ENCODE peak calls at places on chromosomes 7 and 10, in ten cellular contexts. Z is spleen; Y is brain microvascular endothelial cell; U is mesothelial cell of epicardium; G is tibial artery; P is MM.1S; O is NB4; D is CD8-positive, alpha-beta T cell; J is H9; X is esophagus squamous epithelium. L is an unnamed sample.
A peak's percentile ranks its signal among the peaks of the same experiment; 100 is the strongest.

GRCh38 chr10:33876547-33877400 is 542.3 kb upstream of the NRP1 start:
- DNase-seq in G (no peak), O (peak; percentile 17), D (no peak), U (no peak), Y (no peak), X (no peak), P (no peak), Z (no peak), J (no peak), L (no peak)

GRCh38 chr7:121624922-121625321 is 228.8 kb upstream of the FAM3C start:
- DNase-seq in P (no peak), G (no peak), Z (no peak), U (no peak), O (no peak), D (no peak), J (no peak), X (no peak), Y (peak; percentile 70), L (no peak)

GRCh38 chr7:29156798-29157461 is 10.6 kb upstream of the CPVL start:
- DNase-seq in J (no peak), Y (no peak), X (no peak), D (no peak), U (no peak), G (no peak), O (no peak), P (no peak), Z (no peak), L (no peak)

GRCh38 chr10:60572511-60573194 is 183.0 kb upstream of the ANK3 start:
- DNase-seq in X (no peak), P (peak; percentile 15), D (no peak), O (no peak), G (no peak), Y (peak; percentile 70), Z (no peak), U (peak; percentile 26), J (peak; percentile 57), L (no peak)

GRCh38 chr10:68109312-68109711 is at the start of gene MYPN:
- DNase-seq in P (no peak), Y (no peak), J (no peak), G (no peak), D (no peak), X (no peak), Z (no peak), U (no peak), O (no peak), L (no peak)

GRCh38 chr10:17851611-17852010 is 42.5 kb downstream of the MRC1 start:
- DNase-seq in D (no peak), G (peak; percentile 77), U (no peak), Y (no peak), O (peak; percentile 7), J (no peak), X (no peak), P (no peak), Z (no peak), L (peak; percentile 29)

GRCh38 chr10:84493951-84494848 is 165.8 kb downstream of the CCSER2 start:
- DNase-seq in O (no peak), P (no peak), Z (no peak), G (no peak), D (no peak), J (no peak), X (no peak), Y (peak; percentile 66), U (no peak), L (no peak)

GRCh38 chr7:87445897-87446296 is 29.6 kb downstream of the ABCB4 start:
- DNase-seq in J (no peak), X (no peak), Z (no peak), G (no peak), P (peak; percentile 29), Y (no peak), O (peak; percentile 9), U (no peak), D (no peak), L (no peak)

GRCh38 chr10:77889277-77889903 is 37.2 kb downstream of the DLG5 start:
- DNase-seq in Z (no peak), X (no peak), G (no peak), Y (no peak), J (peak; percentile 92), O (no peak), U (no peak), P (no peak), D (no peak), L (no peak)

GRCh38 chr7:49774459-49775064 is 1.1 kb downstream of the VWC2 start:
- DNase-seq in O (no peak), Z (peak; percentile 69), X (no peak), D (no peak), J (peak; percentile 51), U (no peak), G (no peak), Y (no peak), P (no peak), L (no peak)

GRCh38 chr7:133196872-133197612 is 55.8 kb upstream of the EXOC4 start:
- DNase-seq in O (no peak), Y (no peak), G (no peak), Z (no peak), D (no peak), P (no peak), J (peak; percentile 95), X (no peak), U (no peak), L (no peak)

GRCh38 chr10:89373916-89374711 is 3.7 kb upstream of the IFIT1B start:
- DNase-seq in Y (peak; percentile 91), Z (no peak), O (no peak), G (peak; percentile 94), X (peak; percentile 22), P (no peak), D (no peak), J (no peak), U (no peak), L (peak; percentile 70)

GRCh38 chr10:111481271-111482073 is 404.6 kb downstream of the ADRA2A start:
- DNase-seq in Z (no peak), X (no peak), U (no peak), J (no peak), P (no peak), O (peak; percentile 50), Y (no peak), D (no peak), G (no peak), L (no peak)

GRCh38 chr7:26490631-26491624 is 199.3 kb downstream of the SNX10 start:
- DNase-seq in Y (no peak), U (no peak), D (no peak), Z (no peak), O (no peak), G (no peak), J (no peak), P (no peak), X (no peak), L (no peak)

GRCh38 chr7:44201813-44202212 is 1.0 kb downstream of the YKT6 start:
- DNase-seq in Y (peak; percentile 9), Z (no peak), G (no peak), U (no peak), D (no peak), P (no peak), J (no peak), O (no peak), X (no peak), L (no peak)

GRCh38 chr7:100406767-100407166 is 21.7 kb downstream of the ZCWPW1 start:
- DNase-seq in O (no peak), Y (peak; percentile 31), G (no peak), P (no peak), J (no peak), X (no peak), Z (no peak), U (no peak), D (no peak), L (no peak)

GRCh38 chr7:73341877-73342276 is 13.9 kb downstream of the FKBP6 start:
- DNase-seq in J (no peak), Y (peak; percentile 85), G (no peak), Z (peak; percentile 11), O (peak; percentile 87), X (no peak), D (no peak), U (no peak), P (no peak), L (no peak)

GRCh38 chr10:95988702-95989101 is 54.7 kb upstream of the CCNJ start:
- DNase-seq in X (no peak), O (no peak), U (no peak), P (peak; percentile 18), Y (no peak), Z (no peak), D (no peak), G (no peak), J (no peak), L (no peak)
- TF ChIP-seq CTCF in X (no peak), O (no peak), U (no peak), P (peak; percentile 34), Y (no peak), Z (no peak), D (no peak), G (no peak), J (no peak), L (no peak)

DNA sequence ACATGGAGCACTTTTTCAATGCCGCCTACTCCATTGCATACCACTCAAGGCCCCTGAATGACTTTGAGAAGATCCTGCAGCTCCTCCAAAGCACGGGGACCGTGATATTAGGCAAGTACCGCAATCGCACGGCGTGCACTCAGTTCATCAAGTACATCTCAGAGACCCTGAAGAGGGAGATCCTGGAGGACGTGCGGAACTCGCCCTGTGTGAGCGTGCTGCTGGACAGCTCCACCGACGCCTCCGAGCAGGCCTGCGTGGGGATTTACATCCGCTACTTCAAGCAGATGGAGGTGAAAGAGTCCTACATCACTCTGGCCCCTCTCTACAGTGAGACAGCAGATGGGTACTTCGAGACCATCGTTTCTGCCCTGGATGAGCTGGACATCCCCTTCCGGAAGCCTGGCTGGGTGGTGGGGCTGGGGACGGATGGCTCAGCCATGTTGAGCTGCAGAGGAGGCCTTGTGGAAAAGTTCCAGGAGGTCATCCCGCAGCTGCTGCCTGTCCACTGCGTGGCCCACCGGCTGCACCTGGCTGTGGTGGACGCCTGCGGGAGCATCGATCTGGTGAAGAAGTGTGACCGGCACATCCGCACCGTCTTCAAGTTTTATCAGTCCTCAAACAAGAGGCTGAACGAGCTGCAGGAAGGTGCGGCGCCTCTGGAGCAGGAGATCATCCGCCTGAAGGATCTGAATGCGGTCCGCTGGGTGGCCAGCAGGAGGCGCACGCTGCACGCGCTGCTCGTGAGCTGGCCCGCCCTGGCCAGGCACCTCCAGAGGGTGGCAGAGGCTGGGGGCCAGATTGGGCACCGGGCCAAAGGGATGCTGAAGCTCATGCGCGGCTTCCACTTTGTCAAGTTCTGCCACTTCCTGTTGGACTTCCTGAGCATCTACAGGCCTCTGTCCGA is 12.7 kb upstream of the ATP6V0E2 start:
- DNase-seq in Y (no peak), X (no peak), G (no peak), J (peak; percentile 82), U (no peak), D (no peak), O (peak; percentile 30), P (no peak), Z (no peak), L (no peak)
- TF ChIP-seq CTCF in Y (peak; percentile 57), X (no peak), G (peak; percentile 19), J (peak; percentile 97), U (peak; percentile 36), D (no peak), O (peak; percentile 43), P (peak; percentile 31), Z (peak; percentile 21), L (peak; percentile 39)

GRCh38 chr10:1109795-1110673 is 53.8 kb downstream of the WDR37 start:
- DNase-seq in Z (peak; percentile 87), O (peak; percentile 71), X (no peak), G (no peak), D (peak; percentile 81), J (peak; percentile 83), U (no peak), P (peak; percentile 9), Y (peak; percentile 79), L (no peak)
- TF ChIP-seq CTCF in Z (peak; percentile 73), O (peak; percentile 55), X (peak; percentile 71), G (peak; percentile 40), D (peak; percentile 82), J (peak; percentile 86), U (peak; percentile 58), P (peak; percentile 37), Y (peak; percentile 88), L (peak; percentile 11)

GRCh38 chr7:82810558-82811259 is 352.0 kb downstream of the PCLO start:
- DNase-seq in O (peak; percentile 63), J (no peak), G (no peak), U (no peak), Z (no peak), P (peak; percentile 65), Y (peak; percentile 60), X (no peak), D (no peak), L (no peak)
- TF ChIP-seq CTCF in O (peak; percentile 72), J (peak; percentile 78), G (no peak), U (peak; percentile 62), Z (peak; percentile 25), P (peak; percentile 73), Y (peak; percentile 75), X (peak; percentile 26), D (no peak), L (no peak)